ENCODE peak calls at places on chromosome 3, in four cellular contexts. One of them, this sample, is unnamed.

GRCh38 chr3:167318996-167319615 is 61.0 kb downstream of the ZBBX start:
- DNase-seq in H1: no peak
- DNase-seq in GM12878: no peak
- DNase-seq in HepG2: no peak
- DNase-seq in this sample: no peak

GRCh38 chr3:183378951-183379350 is 49.5 kb downstream of the MCF2L2 start:
- DNase-seq in H1: no peak
- DNase-seq in GM12878: no peak
- DNase-seq in HepG2: peak
- DNase-seq in this sample: no peak

GRCh38 chr3:42510325-42510724 is 7.9 kb downstream of the VIPR1 start:
- DNase-seq in HepG2: peak
- DNase-seq in H1: no peak
- DNase-seq in GM12878: no peak
- DNase-seq in this sample: no peak

GRCh38 chr3:133992385-133992784 is 37.3 kb downstream of the SLCO2A1 start:
- DNase-seq in GM12878: no peak
- DNase-seq in HepG2: no peak
- DNase-seq in H1: no peak
- DNase-seq in this sample: no peak

GRCh38 chr3:45927881-45928280 is 15.4 kb upstream of the CXCR6 start:
- DNase-seq in GM12878: no peak
- DNase-seq in H1: no peak
- DNase-seq in HepG2: no peak
- DNase-seq in this sample: no peak

GRCh38 chr3:133991209-133991608 is 38.5 kb downstream of the SLCO2A1 start:
- DNase-seq in H1: no peak
- DNase-seq in GM12878: no peak
- DNase-seq in HepG2: no peak
- DNase-seq in this sample: no peak

GRCh38 chr3:134348524-134348923 is 25.7 kb downstream of the AMOTL2 start:
- DNase-seq in H1: no peak
- DNase-seq in GM12878: no peak
- DNase-seq in HepG2: no peak
- DNase-seq in this sample: no peak

GRCh38 chr3:148036331-148036881 is 627.2 kb downstream of the ZIC1 start:
- DNase-seq in GM12878: no peak
- DNase-seq in HepG2: no peak
- DNase-seq in H1: no peak
- DNase-seq in this sample: no peak

GRCh38 chr3:2156244-2156847 is 57.7 kb downstream of the CNTN4 start:
- DNase-seq in H1: no peak
- DNase-seq in GM12878: no peak
- DNase-seq in HepG2: peak
- DNase-seq in this sample: peak

GRCh38 chr3:23968467-23969184 is 23.5 kb downstream of the NR1D2 start:
- DNase-seq in HepG2: no peak
- DNase-seq in H1: no peak
- DNase-seq in GM12878: no peak
- DNase-seq in this sample: no peak

GRCh38 chr3:179272385-179272784 is 21.5 kb upstream of the KCNMB3 start:
- DNase-seq in HepG2: no peak
- DNase-seq in H1: no peak
- DNase-seq in GM12878: no peak
- DNase-seq in this sample: no peak

GRCh38 chr3:122577409-122578028 is at the start of gene PARP15:
- DNase-seq in H1: peak
- DNase-seq in GM12878: no peak
- DNase-seq in HepG2: no peak
- DNase-seq in this sample: peak

GRCh38 chr3:69126999-69127398 is 4.6 kb upstream of the LMOD3 start:
- DNase-seq in HepG2: no peak
- DNase-seq in GM12878: no peak
- DNase-seq in H1: no peak
- DNase-seq in this sample: no peak

GRCh38 chr3:131591394-131591990 is 88.7 kb upstream of the MRPL3 start:
- DNase-seq in GM12878: no peak
- DNase-seq in HepG2: no peak
- DNase-seq in H1: no peak
- DNase-seq in this sample: no peak

GRCh38 chr3:32951410-32951811 is at the start of gene CCR4:
- DNase-seq in GM12878: no peak
- DNase-seq in H1: no peak
- DNase-seq in HepG2: no peak
- DNase-seq in this sample: no peak

GRCh38 chr3:13858768-13859520 is 20.9 kb downstream of the WNT7A start:
- DNase-seq in GM12878: no peak
- DNase-seq in HepG2: no peak
- DNase-seq in H1: no peak
- DNase-seq in this sample: no peak

GRCh38 chr3:16596352-16597032 is 8.7 kb downstream of the DAZL start:
- DNase-seq in H1: no peak
- DNase-seq in GM12878: no peak
- DNase-seq in HepG2: no peak
- DNase-seq in this sample: no peak

GRCh38 chr3:101938262-101938847 is 89.0 kb downstream of the NFKBIZ start:
- DNase-seq in HepG2: no peak
- DNase-seq in H1: no peak
- DNase-seq in GM12878: no peak
- DNase-seq in this sample: no peak

GRCh38 chr3:192747145-192747544 is 19.8 kb upstream of the FGF12 start:
- DNase-seq in H1: no peak
- DNase-seq in HepG2: no peak
- DNase-seq in GM12878: no peak
- DNase-seq in this sample: no peak

GRCh38 chr3:174125267-174125844 is 727.8 kb downstream of the NLGN1 start:
- DNase-seq in HepG2: peak
- DNase-seq in H1: no peak
- DNase-seq in GM12878: no peak
- DNase-seq in this sample: no peak

GRCh38 chr3:33438871-33439270 is 1.3 kb downstream of the UBP1 start:
- DNase-seq in GM12878: no peak
- DNase-seq in HepG2: no peak
- DNase-seq in H1: no peak
- DNase-seq in this sample: peak

GRCh38 chr3:131216801-131217200 is 164.8 kb upstream of the NUDT16 start:
- DNase-seq in GM12878: no peak
- DNase-seq in H1: peak
- DNase-seq in HepG2: peak
- DNase-seq in this sample: peak

GRCh38 chr3:71585126-71585525 is 1.6 kb upstream of the FOXP1 start:
- DNase-seq in H1: no peak
- DNase-seq in GM12878: no peak
- DNase-seq in HepG2: no peak
- DNase-seq in this sample: peak

GRCh38 chr3:45688194-45688881 is 858 bp upstream of the SACM1L start:
- DNase-seq in H1: no peak
- DNase-seq in GM12878: no peak
- DNase-seq in HepG2: peak
- DNase-seq in this sample: peak

GRCh38 chr3:64387688-64388087 is 162.4 kb upstream of the PRICKLE2 start:
- DNase-seq in HepG2: no peak
- DNase-seq in H1: no peak
- DNase-seq in GM12878: no peak
- DNase-seq in this sample: no peak

GRCh38 chr3:160187288-160187687 is 37.9 kb upstream of the C3orf80 start:
- DNase-seq in GM12878: no peak
- DNase-seq in HepG2: no peak
- DNase-seq in H1: no peak
- DNase-seq in this sample: no peak

GRCh38 chr3:127217594-127218456 is 24.9 kb downstream of the PRR23E start:
- DNase-seq in H1: no peak
- DNase-seq in GM12878: no peak
- DNase-seq in HepG2: no peak
- DNase-seq in this sample: no peak

GRCh38 chr3:77707271-77707670 is 667.4 kb downstream of the ROBO2 start:
- DNase-seq in GM12878: no peak
- DNase-seq in H1: no peak
- DNase-seq in HepG2: no peak
- DNase-seq in this sample: no peak

GRCh38 chr3:79361748-79362378 is 405.9 kb downstream of the ROBO1 start:
- DNase-seq in H1: no peak
- DNase-seq in GM12878: no peak
- DNase-seq in HepG2: peak
- DNase-seq in this sample: no peak

GRCh38 chr3:193884652-193885051 is 251.3 kb upstream of the HES1 start:
- DNase-seq in HepG2: no peak
- DNase-seq in H1: no peak
- DNase-seq in GM12878: no peak
- DNase-seq in this sample: no peak

DNA sequence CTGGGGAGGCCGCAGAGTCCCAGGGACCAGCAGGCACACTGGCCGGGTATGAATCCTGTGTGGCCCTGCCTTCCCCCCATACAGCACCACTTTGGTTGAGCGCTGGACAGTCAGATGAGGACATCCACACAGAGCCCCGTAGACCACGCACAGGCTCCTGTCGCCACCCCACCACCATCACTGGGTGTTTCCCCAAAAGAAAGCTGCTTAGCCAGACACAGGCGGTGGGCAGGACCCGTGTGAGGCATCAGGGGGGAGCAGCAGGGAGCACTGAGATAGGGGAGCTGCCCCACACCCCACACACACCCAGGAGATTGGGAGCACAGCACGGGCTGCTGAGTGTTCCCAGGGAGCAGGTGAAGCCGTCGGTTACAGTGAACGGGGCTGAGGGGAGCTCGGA is 42.4 kb upstream of the SLC41A3 start:
- DNase-seq in H1: no peak
- DNase-seq in GM12878: no peak
- DNase-seq in HepG2: no peak
- DNase-seq in this sample: no peak
- TF ChIP-seq CBX5 in H1: no peak
- TF ChIP-seq CBX5 in GM12878: no peak
- TF ChIP-seq CBX5 in HepG2: no peak
- TF ChIP-seq CBX5 in this sample: no peak

GRCh38 chr3:178270838-178271237 is 265.4 kb upstream of the KCNMB2 start:
- DNase-seq in H1: no peak
- DNase-seq in HepG2: no peak
- DNase-seq in GM12878: no peak
- DNase-seq in this sample: no peak
- TF ChIP-seq CBX5 in H1: no peak
- TF ChIP-seq CBX5 in HepG2: no peak
- TF ChIP-seq CBX5 in GM12878: no peak
- TF ChIP-seq CBX5 in this sample: no peak

GRCh38 chr3:141708367-141708766 is 29.7 kb upstream of the RNF7 start:
- DNase-seq in H1: no peak
- DNase-seq in HepG2: no peak
- DNase-seq in GM12878: no peak
- DNase-seq in this sample: no peak

GRCh38 chr3:141710121-141710520 is 28.0 kb upstream of the RNF7 start:
- DNase-seq in H1: no peak
- DNase-seq in GM12878: no peak
- DNase-seq in HepG2: no peak
- DNase-seq in this sample: no peak

GRCh38 chr3:141707741-141708203 is 30.3 kb upstream of the RNF7 start:
- DNase-seq in H1: no peak
- DNase-seq in GM12878: no peak
- DNase-seq in HepG2: no peak
- DNase-seq in this sample: no peak

GRCh38 chr3:141709126-141709770 is 28.9 kb upstream of the RNF7 start:
- DNase-seq in HepG2: no peak
- DNase-seq in H1: no peak
- DNase-seq in GM12878: no peak
- DNase-seq in this sample: peak

GRCh38 chr3:141710888-141711616 is 27.0 kb upstream of the RNF7 start:
- DNase-seq in GM12878: no peak
- DNase-seq in H1: no peak
- DNase-seq in HepG2: no peak
- DNase-seq in this sample: no peak
- TF ChIP-seq CBX5 in GM12878: no peak
- TF ChIP-seq CBX5 in H1: no peak
- TF ChIP-seq CBX5 in HepG2: no peak
- TF ChIP-seq CBX5 in this sample: no peak

DNA sequence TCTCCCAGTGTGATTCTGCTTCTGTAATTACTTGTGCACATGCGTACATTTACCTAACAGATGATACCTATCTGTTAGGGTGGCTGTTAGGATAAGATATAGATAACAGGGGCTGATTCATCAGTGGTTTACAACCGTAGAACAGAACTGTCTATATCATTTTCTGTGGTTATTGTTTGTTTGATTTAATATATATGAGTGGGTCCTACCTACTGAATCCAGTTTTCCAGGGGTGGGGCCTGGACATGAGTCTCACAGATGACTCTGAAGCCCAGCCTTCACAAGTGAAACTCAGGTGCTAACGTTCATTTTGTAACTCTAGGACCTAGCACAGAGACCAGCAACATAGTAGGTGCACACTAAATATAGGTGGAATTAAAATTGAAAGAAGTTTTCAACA is 10.4 kb upstream of the ACAP2 start:
- DNase-seq in GM12878: no peak
- DNase-seq in HepG2: no peak
- DNase-seq in H1: no peak
- DNase-seq in this sample: no peak
- TF ChIP-seq CBX5 in GM12878: no peak
- TF ChIP-seq CBX5 in HepG2: no peak
- TF ChIP-seq CBX5 in H1: no peak
- TF ChIP-seq CBX5 in this sample: no peak

DNA sequence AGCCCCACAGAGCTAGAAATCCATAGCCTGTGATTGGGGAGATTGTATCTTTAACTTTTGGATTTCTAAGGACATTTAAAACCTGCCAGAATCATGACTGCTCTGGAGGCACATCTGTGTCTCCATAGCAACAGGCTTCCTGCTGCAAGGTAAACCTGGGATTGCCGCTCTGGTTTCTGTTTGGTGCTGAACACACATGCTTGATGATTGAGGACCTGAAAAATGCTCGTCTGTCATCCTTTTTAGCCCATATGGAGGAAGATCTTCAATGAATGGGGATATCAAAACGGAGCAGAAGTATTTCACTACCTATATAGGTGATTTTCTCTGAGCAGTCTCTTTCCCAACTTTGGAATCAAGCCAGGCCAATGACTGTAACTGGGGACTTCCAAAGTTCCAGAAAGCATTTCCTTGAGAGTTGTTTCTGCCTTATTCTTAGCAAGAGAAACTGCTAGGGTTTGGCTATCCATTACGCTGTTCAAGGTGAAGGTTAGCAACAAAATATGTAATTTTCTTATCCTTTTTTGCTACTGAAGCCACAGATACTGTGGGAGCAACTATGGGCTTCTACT is 96.5 kb upstream of the TNIK start:
- DNase-seq in GM12878: no peak
- DNase-seq in HepG2: no peak
- DNase-seq in H1: no peak
- DNase-seq in this sample: peak
- TF ChIP-seq CBX5 in GM12878: no peak
- TF ChIP-seq CBX5 in HepG2: no peak
- TF ChIP-seq CBX5 in H1: no peak
- TF ChIP-seq CBX5 in this sample: no peak